ENCODE peak calls at places on chromosomes 13 and 19, in five cellular contexts. P is lower leg skin; F is stimulated activated CD4-positive, alpha-beta T cell treated with anti-CD3 and anti-CD28 coated beads, TNF-alpha, amount 100 ng/mL, for 1 hour; H is caudate nucleus; M is GM23248. J is an unnamed sample.

GRCh38 chr19:42132030-42132628 is at the start of gene POU2F2:
- DNase-seq in P (no peak), F (peak), H (no peak), M (no peak), J (peak)

GRCh38 chr19:35987571-35987896 is 7.5 kb upstream of the SDHAF1 start:
- DNase-seq in P (no peak), F (no peak), H (no peak), M (no peak), J (no peak)

GRCh38 chr19:35860818-35861639 is 4.3 kb downstream of the KIRREL2 start:
- DNase-seq in P (no peak), F (no peak), H (no peak), M (no peak), J (no peak)

GRCh38 chr13:92886535-92887098 is 340.0 kb upstream of the GPC6 start:
- DNase-seq in P (no peak), F (no peak), H (no peak), M (no peak), J (no peak)

GRCh38 chr19:49398001-49398615 is 10.1 kb downstream of the KASH5 start:
- DNase-seq in P (no peak), F (no peak), H (no peak), M (no peak), J (no peak)

GRCh38 chr19:6088677-6089063 is 21.6 kb downstream of the RFX2 start:
- DNase-seq in P (no peak), F (no peak), H (no peak), M (peak), J (no peak)

GRCh38 chr19:3459322-3459881 is 20.9 kb downstream of the SMIM24 start:
- DNase-seq in P (peak), F (no peak), H (peak), M (peak), J (no peak)

GRCh38 chr13:30690282-30691188 is 44.8 kb upstream of the ALOX5AP start:
- DNase-seq in P (peak), F (no peak), H (no peak), M (peak), J (no peak)

GRCh38 chr13:99496322-99497142 is 4.7 kb upstream of the TM9SF2 start:
- DNase-seq in P (peak), F (peak), H (peak), M (peak), J (peak)

GRCh38 chr19:10003271-10003670 is 7.0 kb downstream of the COL5A3 start:
- DNase-seq in P (no peak), F (no peak), H (no peak), M (no peak), J (no peak)

GRCh38 chr13:43003010-43003409 is 11.0 kb upstream of the EPSTI1 start:
- DNase-seq in P (no peak), F (no peak), H (no peak), M (no peak), J (no peak)

GRCh38 chr19:45922281-45922680 is 7.7 kb upstream of the NANOS2 start:
- DNase-seq in P (no peak), F (no peak), H (no peak), M (peak), J (no peak)

GRCh38 chr13:99796175-99796819 is 175.3 kb downstream of the ZIC5 start:
- DNase-seq in P (no peak), F (no peak), H (no peak), M (peak), J (no peak)

GRCh38 chr19:12126707-12127106 is 13.4 kb downstream of the ZNF20 start:
- DNase-seq in P (no peak), F (no peak), H (no peak), M (peak), J (no peak)

GRCh38 chr13:23372264-23372905 is 61.1 kb downstream of the SACS start:
- DNase-seq in P (no peak), F (no peak), H (no peak), M (peak), J (no peak)

GRCh38 chr19:34540811-34541557 is 59.4 kb downstream of the WTIP start:
- DNase-seq in P (no peak), F (no peak), H (no peak), M (no peak), J (no peak)

GRCh38 chr19:33442706-33443105 is 69.2 kb downstream of the CEBPG start:
- DNase-seq in P (no peak), F (no peak), H (no peak), M (no peak), J (no peak)

GRCh38 chr13:73365240-73365639 is 306.4 kb downstream of the KLF5 start:
- DNase-seq in P (no peak), F (no peak), H (no peak), M (no peak), J (no peak)

GRCh38 chr13:19634129-19634740 is 776 bp downstream of the MPHOSPH8 start:
- DNase-seq in P (peak), F (no peak), H (no peak), M (peak), J (no peak)

GRCh38 chr13:46367622-46368327 is 19.3 kb downstream of the RUBCNL start:
- DNase-seq in P (no peak), F (no peak), H (no peak), M (peak), J (no peak)

GRCh38 chr19:15452111-15453047 is 2.6 kb upstream of the WIZ start:
- DNase-seq in P (peak), F (no peak), H (peak), M (peak), J (no peak)

GRCh38 chr13:109740721-109741120 is 45.7 kb downstream of the IRS2 start:
- DNase-seq in P (no peak), F (no peak), H (no peak), M (no peak), J (no peak)

GRCh38 chr19:7986321-7987083 is 18.9 kb downstream of the ELAVL1 start:
- DNase-seq in P (no peak), F (no peak), H (no peak), M (peak), J (no peak)

GRCh38 chr13:77872995-77873394 is 45.6 kb downstream of the EDNRB start:
- DNase-seq in P (no peak), F (no peak), H (no peak), M (no peak), J (no peak)